ENCODE peak calls at places on chromosomes 7 and 10, in ten cellular contexts. A is foreskin fibroblast, O is HepG2, H is bronchial epithelial cell, J is left ventricle myocardium inferior, U is hepatocyte, Z is astrocyte of the spinal cord, M is neural progenitor cell, R is GM23338, L is progenitor cell of endocrine pancreas. W is an unnamed sample.

GRCh38 chr7:69860486-69860885 is 262.2 kb downstream of the AUTS2 start:
- DNase-seq in A (no peak), O (no peak), H (no peak), J (no peak), U (no peak), Z (no peak), M (no peak), R (no peak), L (no peak), W (no peak)

GRCh38 chr7:124784879-124785818 is 19.6 kb upstream of the GPR37 start:
- DNase-seq in A (peak), O (peak), H (peak), J (no peak), U (peak), Z (peak), M (peak), R (peak), L (no peak), W (peak)

GRCh38 chr10:130648807-130649206 is 512.6 kb downstream of the GLRX3 start:
- DNase-seq in A (no peak), O (no peak), H (no peak), J (no peak), U (no peak), Z (no peak), M (no peak), R (no peak), L (no peak), W (no peak)

GRCh38 chr10:103114876-103115275 is 78.2 kb downstream of the NT5C2 start:
- DNase-seq in A (no peak), O (no peak), H (peak), J (no peak), U (no peak), Z (no peak), M (no peak), R (no peak), L (no peak), W (no peak)

GRCh38 chr7:15853832-15854470 is 167.5 kb upstream of the MEOX2 start:
- DNase-seq in A (peak), O (no peak), H (peak), J (no peak), U (no peak), Z (no peak), M (no peak), R (no peak), L (no peak), W (no peak)

GRCh38 chr10:131245475-131246059 is 66.0 kb downstream of the TCERG1L start:
- DNase-seq in A (no peak), O (no peak), H (no peak), J (no peak), U (no peak), Z (no peak), M (no peak), R (no peak), L (no peak), W (no peak)

GRCh38 chr10:18164771-18165361 is 24.6 kb downstream of the CACNB2 start:
- DNase-seq in A (peak), O (no peak), H (no peak), J (no peak), U (peak), Z (peak), M (no peak), R (no peak), L (no peak), W (no peak)

GRCh38 chr7:151566897-151567320 is 47.2 kb upstream of the RHEB start:
- DNase-seq in A (peak), O (no peak), H (peak), J (no peak), U (peak), Z (no peak), M (no peak), R (peak), L (no peak), W (no peak)

GRCh38 chr10:50561266-50561665 is 62.5 kb downstream of the SGMS1 start:
- DNase-seq in A (peak), O (no peak), H (no peak), J (no peak), U (no peak), Z (peak), M (no peak), R (no peak), L (no peak), W (no peak)

GRCh38 chr7:123502216-123502615 is 32.2 kb downstream of the IQUB start:
- DNase-seq in A (no peak), O (no peak), H (no peak), J (no peak), U (no peak), Z (no peak), M (peak), R (peak), L (no peak), W (no peak)

DNA sequence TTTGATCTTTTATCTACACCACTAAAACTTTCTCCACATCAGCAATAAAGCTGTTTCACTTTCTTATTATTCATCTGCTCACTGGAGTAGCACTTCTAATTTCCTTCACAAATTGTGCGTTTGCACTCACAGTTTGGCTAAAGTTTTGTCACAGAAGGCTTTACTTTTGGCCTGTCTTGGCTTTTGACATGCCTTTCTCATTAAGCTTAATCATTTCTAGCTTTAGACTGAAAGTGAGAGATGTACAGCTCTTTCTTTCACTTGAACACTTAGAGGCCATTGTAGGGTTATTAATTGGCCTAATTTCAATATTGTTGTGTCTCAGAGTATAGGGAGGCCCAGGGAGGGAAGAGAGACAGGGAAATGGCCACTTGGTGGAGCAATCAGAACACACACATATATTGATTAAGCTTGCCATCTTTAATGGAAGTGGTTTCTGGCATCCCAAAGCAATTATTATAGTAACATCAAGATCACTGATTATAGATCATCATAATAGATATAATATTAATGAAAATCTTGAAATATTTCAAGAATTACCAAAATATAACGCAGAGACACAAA is 512.5 kb downstream of the ETV1 start:
- DNase-seq in A (peak), O (no peak), H (no peak), J (no peak), U (no peak), Z (no peak), M (peak), R (peak), L (no peak), W (no peak)
- TF ChIP-seq CTCF in A (peak), O (no peak), H (no peak), J (no peak), U (no peak), Z (peak), M (peak), R (peak), L (no peak), W (no peak)

GRCh38 chr7:120732256-120732655 is 125.7 kb downstream of the TSPAN12 start:
- DNase-seq in A (peak), O (no peak), H (no peak), J (no peak), U (no peak), Z (no peak), M (no peak), R (no peak), L (no peak), W (no peak)

GRCh38 chr7:120735791-120736190 is 122.2 kb downstream of the TSPAN12 start:
- DNase-seq in A (peak), O (no peak), H (no peak), J (no peak), U (no peak), Z (peak), M (no peak), R (no peak), L (no peak), W (no peak)

GRCh38 chr7:120731276-120731675 is 126.7 kb downstream of the TSPAN12 start:
- DNase-seq in A (no peak), O (no peak), H (no peak), J (no peak), U (no peak), Z (no peak), M (no peak), R (no peak), L (no peak), W (no peak)

GRCh38 chr7:120733835-120734234 is 124.1 kb downstream of the TSPAN12 start:
- DNase-seq in A (no peak), O (no peak), H (no peak), J (no peak), U (no peak), Z (no peak), M (no peak), R (no peak), L (no peak), W (no peak)

DNA sequence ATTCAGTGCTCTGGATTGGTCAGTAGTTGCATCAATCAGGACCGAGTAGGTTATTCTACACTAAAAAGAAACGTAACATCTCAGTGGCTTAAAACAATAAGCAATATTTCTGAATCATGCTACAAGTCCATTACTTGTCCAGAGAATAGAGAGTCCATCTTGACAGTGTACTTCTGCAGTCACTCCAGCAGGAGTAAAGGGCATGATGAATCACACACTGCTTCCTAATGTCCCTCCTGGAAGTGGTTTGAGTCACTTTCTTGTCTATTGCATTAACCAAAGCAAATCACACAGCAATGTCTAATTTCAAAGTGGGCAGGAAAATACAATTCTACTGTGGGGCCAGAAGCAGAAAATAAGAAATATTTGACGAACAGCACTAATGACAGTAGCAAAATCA is 124.8 kb downstream of the TSPAN12 start:
- DNase-seq in A (peak), O (no peak), H (peak), J (no peak), U (no peak), Z (peak), M (no peak), R (no peak), L (no peak), W (no peak)
- TF ChIP-seq CTCF in A (no peak), O (no peak), H (peak), J (no peak), U (no peak), Z (no peak), M (no peak), R (no peak), L (no peak), W (no peak)

DNA sequence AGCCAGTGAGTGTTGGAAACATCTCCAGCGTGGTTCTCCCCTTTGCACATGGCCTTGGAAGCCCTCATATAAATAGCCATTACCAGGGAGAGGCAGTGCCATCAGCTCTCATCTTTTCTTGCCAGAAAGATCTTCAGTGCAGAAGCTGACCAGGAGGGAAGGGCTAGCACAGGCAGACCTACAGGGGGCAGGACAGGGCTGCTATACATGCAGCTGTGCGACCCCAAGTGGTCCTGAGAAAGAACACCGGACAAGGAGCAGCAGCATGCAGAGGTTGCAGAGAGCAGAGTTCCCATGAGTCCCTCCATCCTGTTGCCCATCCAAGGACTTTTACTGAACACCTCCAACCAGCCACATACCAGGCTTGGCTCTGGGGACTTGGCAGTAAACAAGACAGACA is 17.1 kb downstream of the GRID1 start:
- DNase-seq in A (no peak), O (peak), H (no peak), J (no peak), U (no peak), Z (no peak), M (peak), R (peak), L (peak), W (peak)
- TF ChIP-seq CTCF in A (peak), O (peak), H (peak), J (no peak), U (peak), Z (peak), M (peak), R (peak), L (peak), W (peak)

GRCh38 chr10:117425908-117426566 is 50.8 kb upstream of the PDZD8 start:
- DNase-seq in A (no peak), O (no peak), H (no peak), J (no peak), U (no peak), Z (no peak), M (no peak), R (no peak), L (no peak), W (no peak)
- TF ChIP-seq CTCF in A (no peak), O (no peak), H (no peak), J (no peak), U (no peak), Z (no peak), M (no peak), R (no peak), L (no peak), W (no peak)

GRCh38 chr10:128779457-128779856 is 653.2 kb upstream of the MKI67 start:
- DNase-seq in A (no peak), O (no peak), H (no peak), J (no peak), U (no peak), Z (no peak), M (no peak), R (no peak), L (no peak), W (no peak)
- TF ChIP-seq CTCF in A (no peak), O (no peak), H (no peak), J (no peak), U (no peak), Z (no peak), M (no peak), R (no peak), L (no peak), W (no peak)

GRCh38 chr7:13989944-13990295 is 454 bp upstream of the ETV1 start:
- DNase-seq in A (no peak), O (no peak), H (no peak), J (no peak), U (no peak), Z (no peak), M (no peak), R (no peak), L (no peak), W (no peak)

GRCh38 chr7:13991791-13992620 is 2.5 kb upstream of the ETV1 start:
- DNase-seq in A (peak), O (no peak), H (no peak), J (no peak), U (no peak), Z (no peak), M (peak), R (no peak), L (no peak), W (no peak)

GRCh38 chr7:13990319-13990983 is 985 bp upstream of the ETV1 start:
- DNase-seq in A (peak), O (peak), H (peak), J (peak), U (peak), Z (peak), M (peak), R (peak), L (no peak), W (peak)

GRCh38 chr7:13992621-13992982 is 3.1 kb upstream of the ETV1 start:
- DNase-seq in A (no peak), O (no peak), H (no peak), J (no peak), U (no peak), Z (no peak), M (no peak), R (no peak), L (no peak), W (no peak)

GRCh38 chr7:13990984-13991790 is 1.7 kb upstream of the ETV1 start:
- DNase-seq in A (peak), O (peak), H (peak), J (peak), U (peak), Z (peak), M (peak), R (peak), L (peak), W (peak)
- TF ChIP-seq CTCF in A (no peak), O (no peak), H (no peak), J (peak), U (no peak), Z (no peak), M (no peak), R (no peak), L (no peak), W (no peak)

DNA sequence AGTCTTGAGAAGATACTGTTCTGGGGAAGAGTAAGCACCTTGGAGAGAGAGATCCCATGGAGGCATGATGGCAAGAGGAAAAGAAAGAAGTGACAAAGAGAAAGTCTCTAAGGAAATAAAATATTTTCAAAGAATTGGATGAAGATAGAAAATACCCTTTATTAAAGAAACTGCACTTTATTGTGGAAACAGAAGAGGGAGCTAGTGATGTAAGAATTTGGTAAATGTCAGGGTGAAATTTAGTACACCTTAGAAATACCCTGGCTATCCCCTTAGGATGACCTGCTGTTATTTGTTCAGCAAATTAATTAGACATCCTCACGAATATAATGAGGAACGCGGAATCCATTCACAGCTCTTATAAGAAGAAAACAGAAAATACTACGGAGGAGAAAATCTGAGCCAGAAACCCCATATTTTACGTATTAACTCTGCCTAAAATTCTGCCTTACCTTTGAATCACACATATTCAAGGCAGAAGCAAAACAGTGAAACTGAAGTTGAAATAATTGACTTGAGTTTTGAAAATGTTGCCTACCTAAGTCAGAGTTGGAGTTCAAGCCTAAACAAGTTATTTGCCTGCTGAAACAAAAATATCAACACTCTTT is 90.7 kb downstream of the TFPI2 start:
- DNase-seq in A (peak), O (no peak), H (peak), J (no peak), U (peak), Z (peak), M (peak), R (peak), L (no peak), W (peak)
- TF ChIP-seq CTCF in A (peak), O (peak), H (peak), J (peak), U (peak), Z (peak), M (peak), R (peak), L (peak), W (peak)